ENCODE peak calls at places on chromosomes 16 and 17, in five cellular contexts. P is tibial nerve, B is tibial artery, O is fibroblast of lung, M is heart right ventricle. D is an unnamed sample.

GRCh38 chr16:7303677-7304200 is 28.9 kb upstream of the RBFOX1 start:
- DNase-seq in P (no peak), B (no peak), O (no peak), M (no peak), D (no peak)

GRCh38 chr16:8625491-8626087 is 4.1 kb downstream of the METTL22 start:
- DNase-seq in P (no peak), B (no peak), O (no peak), M (no peak), D (no peak)

GRCh38 chr17:39170051-39170450 is 4.1 kb upstream of the ARL5C start:
- DNase-seq in P (no peak), B (no peak), O (no peak), M (no peak), D (no peak)

GRCh38 chr17:61474934-61475333 is 22.7 kb downstream of the TBX4 start:
- DNase-seq in P (no peak), B (peak), O (no peak), M (no peak), D (no peak)

GRCh38 chr17:76072149-76072858 is at the start of gene SRP68:
- DNase-seq in P (peak), B (peak), O (peak), M (peak), D (peak)

GRCh38 chr16:53545433-53545832 is 42.4 kb upstream of the AKTIP start:
- DNase-seq in P (no peak), B (no peak), O (no peak), M (no peak), D (no peak)

GRCh38 chr17:63140255-63140654 is 174.2 kb downstream of the TANC2 start:
- DNase-seq in P (no peak), B (no peak), O (peak), M (peak), D (no peak)

GRCh38 chr17:9221231-9222180 is 200.2 kb downstream of the NTN1 start:
- DNase-seq in P (no peak), B (no peak), O (no peak), M (no peak), D (no peak)

GRCh38 chr17:17603178-17603894 is 11.8 kb upstream of the PEMT start:
- DNase-seq in P (no peak), B (no peak), O (no peak), M (no peak), D (no peak)

GRCh38 chr17:19327039-19327776 is 35.3 kb downstream of the B9D1 start:
- DNase-seq in P (no peak), B (peak), O (peak), M (no peak), D (no peak)

GRCh38 chr16:56203052-56203451 is 11.8 kb downstream of the GNAO1 start:
- DNase-seq in P (no peak), B (no peak), O (no peak), M (no peak), D (peak)

GRCh38 chr17:65047939-65048338 is 8.6 kb downstream of the GNA13 start:
- DNase-seq in P (no peak), B (no peak), O (no peak), M (no peak), D (no peak)
- H3K27ac ChIP-seq in P (peak), B (peak), O (no peak), M (peak), D (peak)

DNA sequence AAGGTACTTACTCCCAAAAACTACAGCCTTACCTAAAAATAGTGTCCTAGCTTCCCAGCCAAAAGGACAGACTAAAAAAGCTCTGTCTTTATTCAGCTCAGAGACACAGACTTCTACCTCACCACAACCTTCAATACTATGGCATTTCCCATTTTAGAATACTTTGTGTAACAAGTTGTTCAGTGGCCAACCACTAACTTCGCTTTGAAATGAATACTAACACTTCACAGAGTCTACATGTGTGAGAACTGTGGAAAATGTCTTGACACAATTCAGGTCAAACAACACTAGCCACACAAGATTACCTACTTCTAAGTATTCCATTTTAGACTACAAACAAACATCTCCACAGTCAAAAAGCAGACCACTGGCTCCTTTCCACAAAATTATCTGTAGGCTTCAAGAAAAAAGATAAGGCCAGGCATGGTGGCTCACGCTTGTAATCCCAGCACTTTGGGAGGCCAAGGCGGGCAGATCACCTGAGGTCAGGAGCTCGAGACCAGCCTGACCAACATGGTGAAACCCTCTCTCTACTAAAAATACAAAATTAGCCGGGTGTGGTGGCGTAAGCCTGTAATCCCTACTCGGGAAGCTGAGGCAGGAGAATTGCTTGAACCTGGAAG is 3.2 kb downstream of the HELZ start:
- DNase-seq in P (no peak), B (no peak), O (no peak), M (no peak), D (no peak)
- H3K4me3 ChIP-seq in P (no peak), B (no peak), O (no peak), M (no peak), D (no peak)

DNA sequence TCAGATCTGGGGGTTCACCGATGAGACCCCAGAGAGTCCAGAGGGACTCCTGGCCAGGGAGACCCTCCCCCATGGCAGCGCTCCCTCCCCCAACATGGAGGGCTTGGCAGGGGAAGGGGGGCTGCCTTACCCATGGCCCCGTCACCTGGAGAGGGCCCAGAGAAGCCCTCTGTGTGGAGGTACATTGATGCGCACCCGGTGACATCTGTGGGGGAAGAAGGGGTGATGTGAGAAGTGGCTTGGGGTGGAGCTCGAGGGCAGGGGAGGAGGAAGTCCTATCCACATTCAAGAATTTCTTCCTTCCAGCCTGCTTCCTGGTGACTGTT is 16.2 kb downstream of the ETV4 start:
- DNase-seq in P (no peak), B (no peak), O (no peak), M (no peak), D (no peak)
- H3K27ac ChIP-seq in P (no peak), B (no peak), O (peak), M (peak), D (no peak)

GRCh38 chr17:3528604-3529511 is 28.8 kb downstream of the TRPV3 start:
- DNase-seq in P (no peak), B (peak), O (no peak), M (no peak), D (no peak)

GRCh38 chr17:3526491-3526890 is 31.1 kb downstream of the TRPV3 start:
- DNase-seq in P (no peak), B (no peak), O (no peak), M (no peak), D (no peak)

GRCh38 chr17:3526971-3527370 is 30.6 kb downstream of the TRPV3 start:
- DNase-seq in P (no peak), B (peak), O (no peak), M (no peak), D (peak)

GRCh38 chr17:3527896-3528603 is 29.6 kb downstream of the TRPV3 start:
- DNase-seq in P (no peak), B (peak), O (no peak), M (no peak), D (no peak)

DNA sequence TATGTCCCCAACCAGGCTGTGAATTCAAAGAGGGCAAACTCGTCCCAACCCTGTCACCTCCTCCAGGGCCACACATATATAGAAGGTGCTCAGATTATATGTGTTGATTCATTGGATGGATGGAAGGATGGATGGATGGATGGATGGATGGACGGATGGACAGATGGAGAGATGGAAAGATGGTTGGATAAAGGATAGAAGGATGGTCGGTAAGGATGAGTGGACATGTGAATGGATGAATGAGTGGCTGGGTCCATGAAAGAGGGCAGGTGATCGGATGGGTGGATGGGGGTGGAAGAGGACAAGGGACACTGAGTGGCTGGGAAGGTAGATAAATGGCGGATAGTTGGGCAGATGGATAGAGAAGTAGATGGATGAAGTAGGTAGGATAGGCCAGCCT is 30.1 kb downstream of the TRPV3 start:
- DNase-seq in P (no peak), B (no peak), O (no peak), M (no peak), D (no peak)
- H3K4me3 ChIP-seq in P (no peak), B (no peak), O (no peak), M (no peak), D (no peak)

DNA sequence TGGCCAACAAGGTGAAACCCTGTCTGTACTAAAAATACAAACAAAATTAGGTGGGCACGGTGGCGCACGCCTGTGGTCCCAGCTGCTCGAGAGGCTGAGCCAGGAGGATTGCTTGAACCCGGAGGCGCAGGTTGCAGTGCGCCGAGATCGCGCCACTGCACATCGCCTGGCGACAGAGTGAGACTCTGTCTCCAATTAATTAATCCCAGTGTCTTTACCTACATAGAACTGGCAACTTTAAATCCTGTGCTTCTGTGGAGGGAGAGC is 1.5 kb upstream of the ELOB start:
- DNase-seq in P (no peak), B (no peak), O (no peak), M (no peak), D (no peak)
- H3K27ac ChIP-seq in P (peak), B (no peak), O (no peak), M (peak), D (peak)

GRCh38 chr16:88068476-88069396 is 117.5 kb downstream of the BANP start:
- DNase-seq in P (no peak), B (no peak), O (no peak), M (no peak), D (no peak)
- H3K4me3 ChIP-seq in P (no peak), B (no peak), O (no peak), M (no peak), D (no peak)